ENCODE peak calls at places on chromosome 6, in four cellular contexts. L is tibial nerve, N is GM10248, J is IMR-90. Y is an unnamed sample.

GRCh38 chr6:65707134-65707826 is at the start of gene EYS:
- DNase-seq in L (no peak), N (no peak), J (no peak), Y (no peak)

GRCh38 chr6:814378-815347 is 121.7 kb upstream of the EXOC2 start:
- DNase-seq in L (no peak), N (no peak), J (no peak), Y (no peak)

GRCh38 chr6:87391334-87391733 is 16.4 kb upstream of the CFAP206 start:
- DNase-seq in L (no peak), N (peak; percentile 48), J (peak; percentile 29), Y (peak; percentile 13)

GRCh38 chr6:6678185-6678671 is 89.7 kb downstream of the LY86 start:
- DNase-seq in L (no peak), N (no peak), J (peak; percentile 69), Y (no peak)

GRCh38 chr6:63635165-63635562 is 438 bp upstream of the PHF3 start:
- DNase-seq in L (no peak), N (no peak), J (no peak), Y (no peak)

GRCh38 chr6:166625356-166625755 is 1.7 kb downstream of the RPS6KA2 start:
- DNase-seq in L (no peak), N (no peak), J (peak; percentile 74), Y (no peak)

GRCh38 chr6:56022678-56023077 is 147.3 kb upstream of the BMP5 start:
- DNase-seq in L (no peak), N (no peak), J (no peak), Y (no peak)

GRCh38 chr6:28922841-28923317 is 906 bp downstream of the TRIM27 start:
- DNase-seq in L (peak; percentile 27), N (peak; percentile 51), J (peak; percentile 31), Y (peak; percentile 29)

GRCh38 chr6:167569041-167569805 is 244.3 kb downstream of the TTLL2 start:
- DNase-seq in L (peak; percentile 3), N (no peak), J (no peak), Y (no peak)

GRCh38 chr6:12371151-12371550 is 81.0 kb downstream of the EDN1 start:
- DNase-seq in L (no peak), N (no peak), J (no peak), Y (no peak)

GRCh38 chr6:13496508-13497180 is 9.2 kb upstream of the GFOD1 start:
- DNase-seq in L (no peak), N (no peak), J (no peak), Y (no peak)

GRCh38 chr6:110589865-110590513 is 113.6 kb upstream of the SLC22A16 start:
- DNase-seq in L (no peak), N (peak; percentile 78), J (no peak), Y (no peak)

GRCh38 chr6:161696828-161697227 is 423.0 kb upstream of the AGPAT4 start:
- DNase-seq in L (no peak), N (no peak), J (no peak), Y (no peak)

GRCh38 chr6:14876778-14877613 is 368.9 kb upstream of the JARID2 start:
- DNase-seq in L (no peak), N (peak; percentile 57), J (peak; percentile 94), Y (no peak)

GRCh38 chr6:119308048-119308570 is 41.5 kb downstream of the MAN1A1 start:
- DNase-seq in L (no peak), N (no peak), J (peak; percentile 84), Y (no peak)

GRCh38 chr6:111842891-111843290 is 30.4 kb downstream of the FYN start:
- DNase-seq in L (no peak), N (no peak), J (peak; percentile 34), Y (no peak)

GRCh38 chr6:148192310-148192709 is 150.3 kb upstream of the SASH1 start:
- DNase-seq in L (peak; percentile 25), N (no peak), J (peak; percentile 89), Y (no peak)

GRCh38 chr6:43702522-43703440 is 15.2 kb upstream of the MRPS18A start:
- DNase-seq in L (peak; percentile 84), N (peak; percentile 58), J (peak; percentile 83), Y (peak; percentile 59)

GRCh38 chr6:104126621-104127020 is 733.1 kb downstream of the HACE1 start:
- DNase-seq in L (no peak), N (no peak), J (no peak), Y (no peak)

GRCh38 chr6:82251942-82252341 is 4.4 kb upstream of the IBTK start:
- DNase-seq in L (no peak), N (peak; percentile 38), J (peak; percentile 54), Y (no peak)

GRCh38 chr6:74756903-74757302 is 448.9 kb downstream of the COL12A1 start:
- DNase-seq in L (peak; percentile 36), N (no peak), J (no peak), Y (no peak)

GRCh38 chr6:10138917-10139316 is 276.0 kb downstream of the TFAP2A start:
- DNase-seq in L (no peak), N (no peak), J (peak; percentile 21), Y (no peak)

GRCh38 chr6:84772428-84773132 is 8.2 kb upstream of the TBX18 start:
- DNase-seq in L (no peak), N (no peak), J (no peak), Y (no peak)

GRCh38 chr6:84773133-84773430 is 8.7 kb upstream of the TBX18 start:
- DNase-seq in L (no peak), N (no peak), J (no peak), Y (no peak)

GRCh38 chr6:84773431-84774173 is 9.2 kb upstream of the TBX18 start:
- DNase-seq in L (peak; percentile 28), N (no peak), J (no peak), Y (peak; percentile 28)

GRCh38 chr6:84776392-84776791 is 12.0 kb upstream of the TBX18 start:
- DNase-seq in L (no peak), N (no peak), J (no peak), Y (no peak)

DNA sequence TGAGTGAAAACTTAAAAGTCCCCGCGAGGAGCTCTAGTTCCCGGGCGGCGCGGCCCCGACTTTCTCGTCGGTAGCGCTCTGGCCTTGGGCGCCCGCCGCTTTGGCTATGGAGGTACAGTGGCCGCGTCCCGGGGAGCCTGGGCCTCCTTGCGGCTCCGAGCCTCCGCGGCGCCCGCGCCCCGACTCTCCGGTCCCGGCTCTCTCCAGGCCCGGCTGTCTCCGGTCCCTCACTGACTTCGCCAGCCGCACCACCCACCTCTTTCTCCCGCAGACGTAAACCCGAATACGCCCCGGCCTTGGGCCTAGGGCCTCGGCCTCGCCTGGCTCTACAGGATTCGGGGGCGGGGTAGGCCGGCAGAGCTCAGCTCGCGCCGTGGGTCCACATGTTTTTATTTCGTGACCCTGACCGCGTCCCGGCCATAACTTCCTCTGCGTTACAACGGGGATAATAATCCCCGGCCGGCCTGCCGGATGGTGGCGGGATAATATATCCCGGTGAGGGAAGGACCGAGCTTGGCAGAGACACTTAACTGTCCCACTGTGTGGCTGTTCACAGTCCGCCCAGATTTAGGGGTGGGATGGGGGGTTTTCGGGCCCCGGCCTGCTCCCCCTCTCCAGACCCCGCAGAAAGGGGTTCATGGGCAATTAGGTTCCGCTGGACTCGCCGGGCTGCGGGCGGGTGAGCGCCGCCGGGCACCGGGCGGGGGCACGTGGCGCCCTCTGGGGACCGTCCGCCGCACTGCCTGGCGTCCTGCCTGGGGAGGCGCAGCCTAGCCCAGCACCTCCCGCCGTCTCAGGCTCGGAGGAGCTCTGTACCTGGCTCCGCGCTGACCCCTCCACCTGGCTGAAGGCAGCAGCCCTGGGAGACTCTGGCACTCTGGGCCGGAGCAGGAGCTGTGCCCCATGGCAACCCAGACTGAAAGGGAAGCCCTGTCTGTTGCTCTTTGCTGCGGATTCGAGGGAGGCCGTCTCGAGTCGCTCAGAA is 10.1 kb upstream of the TBX18 start:
- DNase-seq in L (peak; percentile 38), N (peak; percentile 57), J (no peak), Y (peak; percentile 52)
- TF ChIP-seq CTCF in L (peak; percentile 67), N (no peak), J (peak; percentile 61), Y (peak; percentile 78)

GRCh38 chr6:98847392-98847766 is 13.0 kb downstream of the POU3F2 start:
- DNase-seq in L (no peak), N (no peak), J (no peak), Y (no peak)

GRCh38 chr6:98844244-98845161 is 10.1 kb downstream of the POU3F2 start:
- DNase-seq in L (no peak), N (peak; percentile 21), J (no peak), Y (no peak)

GRCh38 chr6:98847767-98848538 is 13.6 kb downstream of the POU3F2 start:
- DNase-seq in L (no peak), N (peak; percentile 42), J (no peak), Y (no peak)

GRCh38 chr6:98845201-98846020 is 11.0 kb downstream of the POU3F2 start:
- DNase-seq in L (peak; percentile 71), N (peak; percentile 78), J (peak; percentile 78), Y (peak; percentile 74)

GRCh38 chr6:98846021-98846380 is 11.6 kb downstream of the POU3F2 start:
- DNase-seq in L (no peak), N (no peak), J (no peak), Y (no peak)
- TF ChIP-seq CTCF in L (no peak), N (no peak), J (no peak), Y (no peak)

GRCh38 chr6:169722362-169723199 is 1.7 kb downstream of the PHF10 start:
- DNase-seq in L (peak; percentile 19), N (peak; percentile 28), J (peak; percentile 88), Y (no peak)

GRCh38 chr6:169723200-169723909 is 945 bp downstream of the PHF10 start:
- DNase-seq in L (peak; percentile 55), N (peak; percentile 71), J (peak; percentile 66), Y (peak; percentile 45)

GRCh38 chr6:169719117-169719516 is 5.2 kb downstream of the PHF10 start:
- DNase-seq in L (no peak), N (no peak), J (peak; percentile 50), Y (no peak)

GRCh38 chr6:169723991-169724553 is at the start of gene PHF10:
- DNase-seq in L (no peak), N (peak; percentile 85), J (no peak), Y (peak; percentile 35)

GRCh38 chr6:169720207-169720855 is 4.0 kb downstream of the PHF10 start:
- DNase-seq in L (no peak), N (no peak), J (no peak), Y (no peak)
- TF ChIP-seq CTCF in L (no peak), N (no peak), J (no peak), Y (peak; percentile 42)

GRCh38 chr6:150420428-150420827 is 51.6 kb downstream of the IYD start:
- DNase-seq in L (no peak), N (no peak), J (no peak), Y (no peak)

GRCh38 chr6:150417899-150418824 is 49.4 kb downstream of the IYD start:
- DNase-seq in L (peak; percentile 59), N (peak; percentile 72), J (peak; percentile 84), Y (no peak)

GRCh38 chr6:150420926-150421325 is 52.1 kb downstream of the IYD start:
- DNase-seq in L (no peak), N (no peak), J (no peak), Y (no peak)

GRCh38 chr6:150417247-150417646 is 48.4 kb downstream of the IYD start:
- DNase-seq in L (no peak), N (no peak), J (no peak), Y (no peak)

DNA sequence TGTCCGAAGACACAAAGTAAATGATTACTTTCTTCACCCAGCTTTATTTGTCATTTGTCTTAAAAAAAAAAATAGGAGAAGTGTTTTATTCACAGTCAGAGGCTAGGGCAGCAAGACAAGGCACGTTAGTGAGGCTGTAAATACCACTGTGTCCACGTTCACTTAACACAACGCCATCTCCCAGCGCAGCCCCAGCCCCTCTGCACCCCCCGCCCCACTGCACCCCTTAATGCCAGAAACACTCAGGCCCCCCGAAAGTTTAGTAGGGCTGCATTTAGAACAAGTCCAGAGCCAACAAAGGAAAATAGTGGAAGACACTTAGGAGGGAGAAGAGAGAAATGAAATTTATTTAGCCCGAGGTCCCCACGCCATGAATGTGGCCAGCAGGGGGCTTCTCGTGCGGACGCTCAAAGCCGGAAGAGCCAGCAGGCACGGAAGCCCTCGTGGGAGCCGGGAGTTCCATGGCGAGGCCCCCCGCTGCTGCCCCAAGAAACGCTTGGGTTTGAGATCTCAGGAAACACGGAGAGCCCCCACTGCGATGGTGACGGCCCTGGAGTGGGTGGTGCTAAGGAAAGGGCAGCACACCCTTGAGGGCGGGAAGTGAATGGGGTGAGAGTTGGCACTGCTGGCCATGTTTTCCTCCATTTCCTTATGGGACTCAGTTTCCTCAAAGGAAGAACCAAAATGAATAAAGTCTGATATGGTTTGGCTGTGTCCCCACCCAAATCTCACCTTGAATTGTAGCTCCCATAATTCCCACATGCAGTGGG is 50.2 kb downstream of the IYD start:
- DNase-seq in L (peak; percentile 67), N (peak; percentile 46), J (peak; percentile 36), Y (peak; percentile 50)
- TF ChIP-seq CTCF in L (peak; percentile 73), N (peak; percentile 52), J (peak; percentile 61), Y (peak; percentile 74)

Y was measured in progenitor cell of endocrine pancreas.